ENCODE peak calls at places on chromosomes 12 and 14, in six cellular contexts. V, T, Z, L, M and D are unnamed samples.

GRCh38 chr12:34402899-34403705 is 380.8 kb downstream of the ALG10 start:
- DNase-seq in V (no peak), M (no peak), Z (no peak), L (peak; percentile 51), T (peak; percentile 24), D (no peak)

GRCh38 chr14:104749111-104749649 is 3.8 kb upstream of the SIVA1 start:
- DNase-seq in V (no peak), M (peak; percentile 43), L (peak; percentile 89), T (peak; percentile 86), Z (peak; percentile 42), D (no peak)

GRCh38 chr14:61253064-61253753 is 27.9 kb downstream of the TMEM30B start:
- DNase-seq in T (no peak), Z (no peak), L (no peak), M (peak; percentile 76), V (no peak), D (no peak)

GRCh38 chr12:11968516-11968915 is 102.2 kb upstream of the BCL2L14 start:
- DNase-seq in M (no peak), Z (no peak), L (no peak), T (no peak), V (no peak), D (no peak)

GRCh38 chr12:82474181-82474797 is 116.0 kb downstream of the METTL25 start:
- DNase-seq in T (no peak), V (no peak), M (no peak), Z (no peak), L (no peak), D (no peak)

GRCh38 chr14:103496776-103497175 is 25.9 kb downstream of the CKB start:
- DNase-seq in M (no peak), T (peak; percentile 6), L (no peak), Z (no peak), V (peak; percentile 30), D (no peak)

GRCh38 chr12:107439101-107439738 is 246.4 kb upstream of the PWP1 start:
- DNase-seq in L (no peak), Z (no peak), V (no peak), T (peak; percentile 64), M (no peak), D (no peak)

GRCh38 chr12:130198663-130199060 is 36.4 kb downstream of the FZD10 start:
- DNase-seq in T (no peak), L (peak; percentile 32), V (no peak), Z (no peak), M (no peak), D (no peak)

GRCh38 chr14:61130512-61131260 is 149.6 kb downstream of the SLC38A6 start:
- DNase-seq in L (no peak), M (no peak), V (no peak), Z (no peak), T (no peak), D (no peak)

DNA sequence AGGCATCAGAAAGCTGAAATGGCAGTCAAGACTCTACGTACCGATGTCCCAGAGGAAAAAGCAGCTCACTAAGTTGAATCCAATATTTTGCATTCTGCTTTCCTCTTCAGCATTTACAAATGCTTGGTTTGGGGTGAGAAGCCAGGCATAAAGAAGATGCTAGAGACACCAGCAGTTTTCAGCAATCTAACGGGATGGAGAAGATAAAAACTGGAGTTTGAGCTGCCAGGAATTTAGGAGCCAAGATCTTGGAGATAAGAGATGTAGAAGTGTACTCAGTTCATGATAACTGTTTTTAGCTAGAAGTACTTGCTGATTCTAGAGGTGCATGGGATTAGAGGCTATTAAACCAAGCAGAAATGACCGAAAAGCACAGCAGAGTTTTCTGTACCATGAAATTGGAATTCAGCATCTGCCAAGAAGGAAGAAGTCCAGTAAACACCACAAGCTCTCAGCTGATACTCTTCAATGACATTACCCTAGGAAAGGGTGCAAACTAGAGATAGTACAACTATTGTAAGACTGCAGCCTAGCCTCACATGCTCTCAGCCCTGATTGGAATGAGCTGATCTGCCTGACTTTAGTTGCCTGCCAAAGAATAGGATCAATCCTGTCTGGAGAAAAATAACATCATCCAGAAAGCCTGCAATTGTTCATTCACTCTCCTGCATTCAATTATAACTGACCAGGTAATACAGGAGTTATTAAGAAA is 7.4 kb upstream of the ALDH1L2 start:
- DNase-seq in T (no peak), Z (no peak), M (no peak), L (no peak), V (no peak), D (no peak)
- H3K4me3 ChIP-seq in T (no peak overlapping the region), Z (peak overlapping the region; percentile 39), M (no peak overlapping the region), L (no peak overlapping the region), V (no peak overlapping the region), D (no peak overlapping the region)

GRCh38 chr12:6181583-6182278 is 18.5 kb upstream of the CD9 start:
- DNase-seq in Z (no peak), L (no peak), T (no peak), M (no peak), V (peak; percentile 20), D (no peak)

GRCh38 chr12:6180300-6181051 is 19.7 kb upstream of the CD9 start:
- DNase-seq in L (peak; percentile 89), V (peak; percentile 80), T (peak; percentile 86), M (no peak), Z (no peak), D (no peak)

GRCh38 chr12:6182279-6182898 is 17.8 kb upstream of the CD9 start:
- DNase-seq in V (peak; percentile 84), T (peak; percentile 68), M (no peak), L (peak; percentile 92), Z (no peak), D (no peak)

GRCh38 chr12:6178981-6179761 is 21.0 kb upstream of the CD9 start:
- DNase-seq in L (no peak), V (peak; percentile 33), T (no peak), Z (peak; percentile 76), M (no peak), D (no peak)

GRCh38 chr12:6181166-6181565 is 19.0 kb upstream of the CD9 start:
- DNase-seq in Z (no peak), M (no peak), V (no peak), L (no peak), T (no peak), D (no peak)
- H3K4me1 ChIP-seq in Z (peaks cover 11% of the 10 kb centered on the region), M (no peaks in the 10 kb centered on the region), V (peaks cover 11% of the 10 kb centered on the region), L (peaks cover 49% of the 10 kb centered on the region), T (peaks cover 36% of the 10 kb centered on the region), D (no peaks in the 10 kb centered on the region)

GRCh38 chr14:34676516-34677211 is 37.7 kb downstream of the CFL2 start:
- DNase-seq in Z (no peak), T (no peak), M (no peak), V (no peak), L (no peak), D (no peak)
- H3K4me3 ChIP-seq in Z (no peak overlapping the region), T (no peak overlapping the region), M (no peak overlapping the region), V (no peak overlapping the region), L (no peak overlapping the region), D (no peak overlapping the region)

GRCh38 chr12:62914443-62914909 is 20.5 kb downstream of the PPM1H start:
- DNase-seq in M (no peak), V (no peak), Z (no peak), T (no peak), L (no peak), D (no peak)
- H3K4me1 ChIP-seq in M (no peaks in the 10 kb centered on the region), V (peaks cover 11% of the 10 kb centered on the region), Z (no peaks in the 10 kb centered on the region), T (no peaks in the 10 kb centered on the region), L (no peaks in the 10 kb centered on the region), D (no peaks in the 10 kb centered on the region)

GRCh38 chr12:65923228-65923627 is 98.9 kb downstream of the HMGA2 start:
- DNase-seq in Z (no peak), V (no peak), L (no peak), M (peak; percentile 3), T (no peak), D (no peak)

GRCh38 chr12:65929641-65930040 is 105.4 kb downstream of the HMGA2 start:
- DNase-seq in V (no peak), T (no peak), M (no peak), L (no peak), Z (no peak), D (no peak)

GRCh38 chr12:65926119-65927004 is 102.1 kb downstream of the HMGA2 start:
- DNase-seq in L (no peak), M (no peak), V (no peak), T (no peak), Z (peak; percentile 43), D (no peak)

GRCh38 chr12:65922077-65922476 is 97.8 kb downstream of the HMGA2 start:
- DNase-seq in Z (no peak), T (no peak), V (no peak), L (no peak), M (no peak), D (no peak)

GRCh38 chr12:65925626-65926025 is 101.3 kb downstream of the HMGA2 start:
- DNase-seq in L (no peak), M (no peak), V (no peak), T (no peak), Z (no peak), D (no peak)
- H3K4me3 ChIP-seq in L (no peak overlapping the region), M (no peak overlapping the region), V (no peak overlapping the region), T (no peak overlapping the region), Z (no peak overlapping the region), D (no peak overlapping the region)

DNA sequence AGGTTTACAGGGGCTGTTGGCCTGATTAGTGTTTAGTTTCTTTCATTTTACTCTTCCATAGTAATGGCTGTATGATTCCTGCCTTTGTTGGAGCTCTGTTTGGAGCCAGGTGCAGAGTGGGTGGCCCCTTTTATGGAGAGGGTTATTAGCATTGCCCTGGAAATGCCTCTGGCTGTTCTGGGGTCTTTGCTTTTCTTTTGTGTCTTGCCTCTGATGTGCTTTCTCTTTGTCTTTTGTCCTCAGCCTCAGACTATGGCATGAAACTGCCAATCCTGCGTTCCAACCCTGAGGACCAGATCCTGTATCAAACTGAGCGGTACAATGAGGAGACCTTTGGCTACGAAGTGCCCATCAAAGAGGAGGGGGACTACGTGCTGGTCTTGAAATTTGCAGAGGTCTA is 6.9 kb downstream of the MLEC start:
- DNase-seq in Z (peak; percentile 68), L (no peak), V (no peak), T (no peak), M (no peak), D (no peak)
- H3K4me1 ChIP-seq in Z (peaks cover 24% of the 10 kb centered on the region), L (peaks cover 17% of the 10 kb centered on the region), V (peaks cover 16% of the 10 kb centered on the region), T (peaks cover 36% of the 10 kb centered on the region), M (peaks cover 20% of the 10 kb centered on the region), D (peaks cover 30% of the 10 kb centered on the region)

DNA sequence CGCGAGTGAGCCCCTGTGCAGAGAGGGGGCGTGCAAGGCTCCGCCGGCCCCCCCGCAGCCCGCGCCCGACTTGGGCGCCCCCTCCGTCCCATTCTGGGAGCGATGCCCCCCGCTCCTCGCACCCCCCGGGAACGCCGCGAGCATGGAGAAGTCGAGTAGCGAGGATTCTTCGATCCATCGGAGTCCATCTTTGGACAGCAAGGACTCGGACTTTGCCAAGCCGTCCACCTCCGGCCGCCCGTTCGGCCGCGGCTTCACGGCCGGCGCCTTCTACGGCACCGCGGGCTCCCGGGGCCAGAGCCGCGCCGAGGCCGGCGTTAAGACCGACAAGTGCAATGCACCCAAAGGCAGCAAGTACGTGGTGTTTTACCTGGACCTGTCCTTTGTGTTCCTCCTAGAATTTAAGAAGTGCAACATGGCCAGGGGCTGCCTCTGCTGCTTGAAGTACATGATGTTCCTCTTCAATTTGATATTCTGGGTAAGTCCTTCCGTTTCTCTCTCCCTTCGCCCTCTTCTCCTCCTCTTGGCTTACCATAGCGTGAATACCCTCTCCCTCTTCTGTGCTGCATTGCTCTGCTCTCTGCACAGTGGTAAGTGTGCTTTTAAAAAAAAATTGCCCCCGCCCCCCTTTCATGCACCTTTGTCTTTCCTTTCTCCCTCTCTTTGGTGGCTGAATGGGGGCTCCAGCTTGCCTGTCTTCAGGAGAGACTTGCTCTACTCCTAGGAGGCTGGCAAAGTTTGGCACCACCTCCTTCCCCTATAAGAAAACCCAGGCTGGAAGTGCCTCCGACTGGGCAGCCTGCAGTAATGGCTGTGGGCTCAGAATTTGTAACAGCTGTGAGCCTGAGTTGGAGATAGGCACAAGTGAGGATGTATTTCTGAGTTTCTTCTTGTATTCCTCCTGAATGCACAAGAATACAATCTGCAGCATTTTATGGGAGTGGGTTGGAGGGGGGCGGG is 123.9 kb downstream of the TSPAN9 start:
- DNase-seq in Z (peak; percentile 66), M (no peak), T (no peak), V (peak; percentile 20), L (no peak), D (no peak)
- H3K4me3 ChIP-seq in Z (peak overlapping the region; percentile 63), M (no peak overlapping the region), T (peak overlapping the region; percentile 33), V (peak overlapping the region; percentile 74), L (peak overlapping the region; percentile 50), D (no peak overlapping the region)